ENCODE peak calls at places on chromosomes 11 and 22, in ten cellular contexts. N, R, K, J, B, G, L, O, V and S are unnamed samples.

GRCh38 chr22:44393066-44393465 is 80.3 kb upstream of the SHISAL1 start:
- DNase-seq in G (no peak), J (no peak), L (no peak), O (no peak), R (no peak), B (no peak), K (no peak), V (peak), N (no peak), S (no peak)

GRCh38 chr11:61545341-61545740 is 35.5 kb downstream of the SYT7 start:
- DNase-seq in N (no peak), K (peak), G (no peak), O (no peak), B (no peak), J (no peak), R (no peak), L (no peak), V (no peak), S (peak)

GRCh38 chr22:42065408-42066132 is 5.0 kb downstream of the NAGA start:
- DNase-seq in B (peak), L (no peak), R (no peak), J (no peak), G (no peak), K (no peak), O (no peak), V (peak), N (no peak), S (no peak)

GRCh38 chr22:27454807-27455450 is 346.6 kb downstream of the MN1 start:
- DNase-seq in R (no peak), B (no peak), V (no peak), J (no peak), K (no peak), N (no peak), O (no peak), G (no peak), L (no peak), S (no peak)

GRCh38 chr22:29108137-29108536 is 35.3 kb downstream of the KREMEN1 start:
- DNase-seq in G (no peak), N (no peak), V (no peak), R (no peak), L (no peak), K (peak), O (no peak), J (no peak), B (no peak), S (no peak)

GRCh38 chr11:77126861-77127673 is 979 bp upstream of the MYO7A start:
- DNase-seq in R (peak), K (peak), B (peak), J (peak), V (peak), N (peak), O (no peak), G (peak), L (peak), S (peak)

GRCh38 chr22:34814260-34814659 is 251.7 kb upstream of the ISX start:
- DNase-seq in L (no peak), K (no peak), N (no peak), B (no peak), V (no peak), G (no peak), J (no peak), R (no peak), O (no peak), S (no peak)

GRCh38 chr11:70501933-70502540 is 103.7 kb downstream of the CTTN start:
- DNase-seq in J (no peak), L (no peak), B (no peak), O (no peak), N (no peak), V (peak), K (no peak), G (no peak), R (no peak), S (no peak)

GRCh38 chr22:45948081-45948648 is 28.8 kb downstream of the WNT7B start:
- DNase-seq in V (peak), R (no peak), B (no peak), K (no peak), G (no peak), L (no peak), N (no peak), J (no peak), O (no peak), S (peak)

GRCh38 chr11:57568330-57568766 is 876 bp upstream of the UBE2L6 start:
- DNase-seq in K (no peak), R (peak), N (peak), G (no peak), B (peak), J (no peak), O (no peak), V (no peak), L (peak), S (peak)

GRCh38 chr11:45580399-45580798 is 85.0 kb downstream of the CHST1 start:
- DNase-seq in O (no peak), L (no peak), R (peak), V (no peak), J (no peak), G (peak), K (peak), N (no peak), B (no peak), S (no peak)